ENCODE peak calls at places on chromosomes 12 and 14, in six cellular contexts. One of them, this sample, is unnamed. For H3K79me2, the result is how much of the 10 kb centered on the place peaks cover.

GRCh38 chr12:95959107-95959506 is 16.0 kb downstream of the AMDHD1 start:
- DNase-seq in HCT116: peak
- DNase-seq in GM23248: peak
- DNase-seq in fibroblast of lung: peak
- DNase-seq in mesendoderm: peak
- DNase-seq in endothelial cell of umbilical vein: peak
- DNase-seq in this sample: peak

GRCh38 chr14:33512201-33512600 is 438.7 kb downstream of the EGLN3 start:
- DNase-seq in GM23248: peak
- DNase-seq in fibroblast of lung: peak
- DNase-seq in mesendoderm: no peak
- DNase-seq in HCT116: no peak
- DNase-seq in endothelial cell of umbilical vein: no peak
- DNase-seq in this sample: peak

GRCh38 chr12:22287776-22288621 is 46.5 kb downstream of the ST8SIA1 start:
- DNase-seq in HCT116: no peak
- DNase-seq in endothelial cell of umbilical vein: peak
- DNase-seq in fibroblast of lung: peak
- DNase-seq in GM23248: peak
- DNase-seq in mesendoderm: peak
- DNase-seq in this sample: peak

GRCh38 chr12:43482311-43483085 is 69.5 kb downstream of the ADAMTS20 start:
- DNase-seq in fibroblast of lung: no peak
- DNase-seq in HCT116: no peak
- DNase-seq in GM23248: no peak
- DNase-seq in mesendoderm: no peak
- DNase-seq in endothelial cell of umbilical vein: no peak
- DNase-seq in this sample: no peak

GRCh38 chr12:2347137-2347843 is 294.5 kb downstream of the CACNA1C start:
- DNase-seq in HCT116: no peak
- DNase-seq in mesendoderm: no peak
- DNase-seq in GM23248: no peak
- DNase-seq in fibroblast of lung: no peak
- DNase-seq in endothelial cell of umbilical vein: no peak
- DNase-seq in this sample: no peak

GRCh38 chr14:75522224-75522764 is at the start of gene BATF:
- DNase-seq in fibroblast of lung: no peak
- DNase-seq in endothelial cell of umbilical vein: no peak
- DNase-seq in GM23248: no peak
- DNase-seq in mesendoderm: no peak
- DNase-seq in HCT116: no peak
- DNase-seq in this sample: no peak

GRCh38 chr12:21054334-21054733 is 76.7 kb upstream of the SLCO1B1 start:
- DNase-seq in HCT116: no peak
- DNase-seq in GM23248: peak
- DNase-seq in endothelial cell of umbilical vein: no peak
- DNase-seq in fibroblast of lung: no peak
- DNase-seq in mesendoderm: no peak
- DNase-seq in this sample: no peak

GRCh38 chr12:27756670-27757069 is 23.4 kb upstream of the KLHL42 start:
- DNase-seq in fibroblast of lung: no peak
- DNase-seq in GM23248: no peak
- DNase-seq in mesendoderm: no peak
- DNase-seq in HCT116: no peak
- DNase-seq in endothelial cell of umbilical vein: no peak
- DNase-seq in this sample: no peak

GRCh38 chr14:49950275-49951250 is 57.7 kb downstream of the ARF6 start:
- DNase-seq in mesendoderm: no peak
- DNase-seq in GM23248: no peak
- DNase-seq in endothelial cell of umbilical vein: peak
- DNase-seq in HCT116: peak
- DNase-seq in fibroblast of lung: no peak
- DNase-seq in this sample: peak

GRCh38 chr12:67671419-67671818 is 22.9 kb downstream of the DYRK2 start:
- DNase-seq in GM23248: peak
- DNase-seq in endothelial cell of umbilical vein: no peak
- DNase-seq in fibroblast of lung: no peak
- DNase-seq in HCT116: no peak
- DNase-seq in mesendoderm: peak
- DNase-seq in this sample: no peak

GRCh38 chr12:3980504-3981272 is 107.5 kb upstream of the PARP11 start:
- DNase-seq in endothelial cell of umbilical vein: no peak
- DNase-seq in fibroblast of lung: no peak
- DNase-seq in GM23248: no peak
- DNase-seq in HCT116: no peak
- DNase-seq in mesendoderm: no peak
- DNase-seq in this sample: no peak

GRCh38 chr14:63717704-63718103 is 10.2 kb downstream of the SGPP1 start:
- DNase-seq in mesendoderm: peak
- DNase-seq in endothelial cell of umbilical vein: peak
- DNase-seq in GM23248: peak
- DNase-seq in fibroblast of lung: peak
- DNase-seq in HCT116: peak
- DNase-seq in this sample: peak

GRCh38 chr14:101462726-101463565 is 98.3 kb upstream of the DIO3 start:
- DNase-seq in fibroblast of lung: no peak
- DNase-seq in endothelial cell of umbilical vein: no peak
- DNase-seq in HCT116: no peak
- DNase-seq in GM23248: no peak
- DNase-seq in mesendoderm: no peak
- DNase-seq in this sample: no peak

GRCh38 chr12:105420659-105421240 is 90.3 kb downstream of the C12orf75 start:
- DNase-seq in GM23248: peak
- DNase-seq in fibroblast of lung: peak
- DNase-seq in HCT116: peak
- DNase-seq in endothelial cell of umbilical vein: peak
- DNase-seq in mesendoderm: peak
- DNase-seq in this sample: peak

GRCh38 chr12:60437297-60437696 is 841.5 kb downstream of the SLC16A7 start:
- DNase-seq in fibroblast of lung: no peak
- DNase-seq in mesendoderm: no peak
- DNase-seq in HCT116: no peak
- DNase-seq in endothelial cell of umbilical vein: peak
- DNase-seq in GM23248: no peak
- DNase-seq in this sample: no peak

GRCh38 chr12:98653866-98654493 is 8.9 kb downstream of the APAF1 start:
- DNase-seq in HCT116: peak
- DNase-seq in mesendoderm: peak
- DNase-seq in GM23248: peak
- DNase-seq in fibroblast of lung: peak
- DNase-seq in endothelial cell of umbilical vein: peak
- DNase-seq in this sample: peak

GRCh38 chr14:61503167-61503801 is 181.9 kb downstream of the PRKCH start:
- DNase-seq in HCT116: no peak
- DNase-seq in GM23248: no peak
- DNase-seq in mesendoderm: no peak
- DNase-seq in endothelial cell of umbilical vein: peak
- DNase-seq in fibroblast of lung: no peak
- DNase-seq in this sample: peak

GRCh38 chr14:68616255-68616902 is 176.5 kb downstream of the ZFP36L1 start:
- DNase-seq in GM23248: peak
- DNase-seq in HCT116: peak
- DNase-seq in endothelial cell of umbilical vein: peak
- DNase-seq in mesendoderm: peak
- DNase-seq in fibroblast of lung: peak
- DNase-seq in this sample: no peak

GRCh38 chr14:94295360-94296180 is 2.5 kb upstream of the SERPINA10 start:
- DNase-seq in GM23248: no peak
- DNase-seq in mesendoderm: no peak
- DNase-seq in HCT116: no peak
- DNase-seq in fibroblast of lung: no peak
- DNase-seq in endothelial cell of umbilical vein: no peak
- DNase-seq in this sample: no peak

GRCh38 chr14:98408024-98408555 is 863.9 kb downstream of the BCL11B start:
- DNase-seq in GM23248: no peak
- DNase-seq in fibroblast of lung: no peak
- DNase-seq in mesendoderm: no peak
- DNase-seq in HCT116: no peak
- DNase-seq in endothelial cell of umbilical vein: no peak
- DNase-seq in this sample: no peak

GRCh38 chr14:68386950-68387779 is 405.7 kb downstream of the ZFP36L1 start:
- DNase-seq in mesendoderm: no peak
- DNase-seq in endothelial cell of umbilical vein: no peak
- DNase-seq in fibroblast of lung: peak
- DNase-seq in HCT116: no peak
- DNase-seq in GM23248: no peak
- DNase-seq in this sample: no peak

GRCh38 chr12:4283512-4284255 is 10.1 kb downstream of the CCND2 start:
- DNase-seq in HCT116: no peak
- DNase-seq in mesendoderm: no peak
- DNase-seq in GM23248: no peak
- DNase-seq in endothelial cell of umbilical vein: no peak
- DNase-seq in fibroblast of lung: no peak
- DNase-seq in this sample: no peak

GRCh38 chr12:42119085-42119633 is 25.5 kb downstream of the GXYLT1 start:
- DNase-seq in fibroblast of lung: peak
- DNase-seq in HCT116: no peak
- DNase-seq in mesendoderm: no peak
- DNase-seq in endothelial cell of umbilical vein: peak
- DNase-seq in GM23248: peak
- DNase-seq in this sample: no peak

GRCh38 chr12:85281947-85282312 is 1.9 kb downstream of the ALX1 start:
- DNase-seq in fibroblast of lung: no peak
- DNase-seq in endothelial cell of umbilical vein: no peak
- DNase-seq in mesendoderm: no peak
- DNase-seq in HCT116: no peak
- DNase-seq in GM23248: no peak
- DNase-seq in this sample: no peak

GRCh38 chr12:105359840-105360239 is 29.3 kb downstream of the C12orf75 start:
- DNase-seq in mesendoderm: peak
- DNase-seq in fibroblast of lung: no peak
- DNase-seq in GM23248: peak
- DNase-seq in HCT116: no peak
- DNase-seq in endothelial cell of umbilical vein: no peak
- DNase-seq in this sample: no peak

GRCh38 chr12:87280893-87281292 is 748.3 kb downstream of the C12orf50 start:
- DNase-seq in GM23248: no peak
- DNase-seq in mesendoderm: no peak
- DNase-seq in HCT116: no peak
- DNase-seq in fibroblast of lung: no peak
- DNase-seq in endothelial cell of umbilical vein: no peak
- DNase-seq in this sample: no peak

GRCh38 chr12:103727638-103728037 is 113.4 kb downstream of the NT5DC3 start:
- DNase-seq in GM23248: peak
- DNase-seq in endothelial cell of umbilical vein: no peak
- DNase-seq in HCT116: no peak
- DNase-seq in fibroblast of lung: no peak
- DNase-seq in mesendoderm: no peak
- DNase-seq in this sample: no peak

GRCh38 chr12:72313757-72314270 is 41.6 kb downstream of the TRHDE start:
- DNase-seq in fibroblast of lung: peak
- DNase-seq in mesendoderm: no peak
- DNase-seq in HCT116: no peak
- DNase-seq in endothelial cell of umbilical vein: no peak
- DNase-seq in GM23248: no peak
- DNase-seq in this sample: no peak

GRCh38 chr14:91018465-91018864 is 42.0 kb downstream of the RPS6KA5 start:
- DNase-seq in fibroblast of lung: no peak
- DNase-seq in GM23248: no peak
- DNase-seq in endothelial cell of umbilical vein: no peak
- DNase-seq in HCT116: no peak
- DNase-seq in mesendoderm: no peak
- DNase-seq in this sample: no peak

GRCh38 chr14:103404032-103404918 is 19.1 kb downstream of the MARK3 start:
- DNase-seq in endothelial cell of umbilical vein: peak
- DNase-seq in HCT116: no peak
- DNase-seq in GM23248: peak
- DNase-seq in mesendoderm: no peak
- DNase-seq in fibroblast of lung: no peak
- DNase-seq in this sample: no peak
- H3K79me2 ChIP-seq in endothelial cell of umbilical vein: half or more
- H3K79me2 ChIP-seq in HCT116: half or more
- H3K79me2 ChIP-seq in GM23248: half or more
- H3K79me2 ChIP-seq in mesendoderm: under half
- H3K79me2 ChIP-seq in fibroblast of lung: half or more
- H3K79me2 ChIP-seq in this sample: half or more

GRCh38 chr12:120252071-120252906 is 13.2 kb downstream of the PXN start:
- DNase-seq in HCT116: no peak
- DNase-seq in fibroblast of lung: no peak
- DNase-seq in GM23248: no peak
- DNase-seq in endothelial cell of umbilical vein: peak
- DNase-seq in mesendoderm: no peak
- DNase-seq in this sample: no peak

GRCh38 chr12:120257041-120257821 is 8.3 kb downstream of the PXN start:
- DNase-seq in GM23248: peak
- DNase-seq in fibroblast of lung: peak
- DNase-seq in mesendoderm: peak
- DNase-seq in HCT116: no peak
- DNase-seq in endothelial cell of umbilical vein: peak
- DNase-seq in this sample: peak

GRCh38 chr12:120249875-120250795 is 15.4 kb downstream of the PXN start:
- DNase-seq in HCT116: no peak
- DNase-seq in fibroblast of lung: no peak
- DNase-seq in GM23248: peak
- DNase-seq in mesendoderm: no peak
- DNase-seq in endothelial cell of umbilical vein: peak
- DNase-seq in this sample: no peak

GRCh38 chr12:120258323-120258896 is 7.1 kb downstream of the PXN start:
- DNase-seq in fibroblast of lung: no peak
- DNase-seq in GM23248: no peak
- DNase-seq in HCT116: no peak
- DNase-seq in mesendoderm: no peak
- DNase-seq in endothelial cell of umbilical vein: no peak
- DNase-seq in this sample: no peak

DNA sequence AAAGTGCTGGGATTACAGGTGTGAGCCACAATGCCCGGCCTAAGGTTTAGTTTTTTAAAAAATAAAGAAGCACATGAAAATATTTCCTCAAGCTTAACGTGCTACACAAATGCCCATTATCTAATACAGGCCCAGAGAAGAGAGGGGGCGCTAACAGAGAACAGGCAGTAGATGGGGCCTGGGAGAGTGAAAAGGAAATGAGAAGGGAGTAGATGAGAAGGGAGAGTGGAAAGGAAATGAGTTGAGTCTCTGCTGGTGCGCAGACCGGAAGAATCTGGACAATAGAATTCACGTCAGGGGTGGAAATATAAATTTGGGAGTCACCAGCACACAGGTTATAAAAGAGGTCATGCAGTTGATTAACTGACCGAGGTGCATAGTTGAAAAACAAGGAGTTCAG is 10.7 kb downstream of the PXN start:
- DNase-seq in HCT116: no peak
- DNase-seq in endothelial cell of umbilical vein: peak
- DNase-seq in mesendoderm: no peak
- DNase-seq in GM23248: no peak
- DNase-seq in fibroblast of lung: no peak
- DNase-seq in this sample: no peak
- H3K79me2 ChIP-seq in HCT116: half or more
- H3K79me2 ChIP-seq in endothelial cell of umbilical vein: half or more
- H3K79me2 ChIP-seq in mesendoderm: half or more
- H3K79me2 ChIP-seq in GM23248: half or more
- H3K79me2 ChIP-seq in fibroblast of lung: half or more
- H3K79me2 ChIP-seq in this sample: half or more

GRCh38 chr12:63930971-63931370 is 86.5 kb downstream of the SRGAP1 start:
- DNase-seq in mesendoderm: no peak
- DNase-seq in endothelial cell of umbilical vein: no peak
- DNase-seq in GM23248: peak
- DNase-seq in fibroblast of lung: peak
- DNase-seq in HCT116: no peak
- DNase-seq in this sample: peak
- H3K79me2 ChIP-seq in mesendoderm: under half
- H3K79me2 ChIP-seq in endothelial cell of umbilical vein: under half
- H3K79me2 ChIP-seq in GM23248: half or more
- H3K79me2 ChIP-seq in fibroblast of lung: half or more
- H3K79me2 ChIP-seq in HCT116: half or more
- H3K79me2 ChIP-seq in this sample: half or more

GRCh38 chr12:14387472-14387871 is 22.0 kb downstream of the ATF7IP start:
- DNase-seq in GM23248: no peak
- DNase-seq in mesendoderm: no peak
- DNase-seq in HCT116: no peak
- DNase-seq in fibroblast of lung: no peak
- DNase-seq in endothelial cell of umbilical vein: no peak
- DNase-seq in this sample: no peak
- H3K79me2 ChIP-seq in GM23248: half or more
- H3K79me2 ChIP-seq in mesendoderm: half or more
- H3K79me2 ChIP-seq in HCT116: half or more
- H3K79me2 ChIP-seq in fibroblast of lung: half or more
- H3K79me2 ChIP-seq in endothelial cell of umbilical vein: half or more
- H3K79me2 ChIP-seq in this sample: half or more